ENCODE peak calls at places on chromosomes 12 and 14, in four cellular contexts. G is CD8-positive, alpha-beta T cell; K is spleen; I is right lobe of liver. M is an unnamed sample.

GRCh38 chr12:69359531-69360347 is at the start of gene YEATS4:
- DNase-seq in K (peak; percentile 96), I (peak; percentile 89), G (peak; percentile 78), M (peak; percentile 66)

GRCh38 chr14:70887207-70888150 is 19.8 kb upstream of the PCNX1 start:
- DNase-seq in G (no peak), K (no peak), I (no peak), M (no peak)

GRCh38 chr12:117112268-117112595 is 13.0 kb upstream of the TESC start:
- DNase-seq in I (no peak), K (no peak), G (no peak), M (no peak)

GRCh38 chr12:45543887-45544286 is 185.6 kb upstream of the ARID2 start:
- DNase-seq in I (peak; percentile 56), K (no peak), G (peak; percentile 24), M (peak; percentile 58)

GRCh38 chr14:26281280-26281998 is 316.4 kb downstream of the NOVA1 start:
- DNase-seq in G (no peak), I (no peak), K (no peak), M (peak; percentile 29)

GRCh38 chr12:11321980-11322379 is 11.7 kb upstream of the PRB4 start:
- DNase-seq in I (no peak), G (no peak), K (no peak), M (no peak)

GRCh38 chr12:124554429-124555029 is 12.9 kb downstream of the NCOR2 start:
- DNase-seq in G (no peak), I (no peak), K (peak; percentile 73), M (no peak)

GRCh38 chr12:95829395-95829794 is 29.4 kb upstream of the SNRPF start:
- DNase-seq in K (no peak), G (no peak), I (no peak), M (no peak)

GRCh38 chr12:10067259-10067658 is 31.5 kb downstream of the CLEC1A start:
- DNase-seq in G (no peak), K (no peak), I (no peak), M (no peak)

GRCh38 chr14:57293851-57294837 is 25.4 kb downstream of the AP5M1 start:
- DNase-seq in K (no peak), I (no peak), G (no peak), M (no peak)
- TF ChIP-seq CTCF in K (no peak), I (peak; percentile 47), G (peak; percentile 53), M (peak; percentile 18)

GRCh38 chr12:27024291-27024690 is 1.9 kb downstream of the MED21 start:
- DNase-seq in G (no peak), I (no peak), K (no peak), M (no peak)
- H3K4me3 ChIP-seq in G (no peak overlapping the region), I (no peak overlapping the region), K (no peak overlapping the region), M (no peak overlapping the region)

GRCh38 chr12:54036620-54037359 is 3.9 kb downstream of the HOXC5 start:
- DNase-seq in G (no peak), K (peak; percentile 62), I (no peak), M (no peak)
- TF ChIP-seq CTCF in G (no peak), K (no peak), I (no peak), M (no peak)

GRCh38 chr12:110073049-110073831 is 24.9 kb upstream of the C12orf76 start:
- DNase-seq in G (peak; percentile 3), I (peak; percentile 68), K (peak; percentile 76), M (no peak)
- H3K4me3 ChIP-seq in G (peak overlapping the region; percentile 65), I (no peak overlapping the region), K (peak overlapping the region; percentile 34), M (no peak overlapping the region)

GRCh38 chr12:2640281-2640680 is 154.5 kb upstream of the FKBP4 start:
- DNase-seq in I (peak; percentile 37), G (no peak), K (peak; percentile 67), M (no peak)
- TF ChIP-seq CTCF in I (no peak), G (no peak), K (no peak), M (no peak)

GRCh38 chr12:87305481-87305880 is 723.7 kb downstream of the C12orf50 start:
- DNase-seq in K (no peak), I (no peak), G (no peak), M (no peak)

DNA sequence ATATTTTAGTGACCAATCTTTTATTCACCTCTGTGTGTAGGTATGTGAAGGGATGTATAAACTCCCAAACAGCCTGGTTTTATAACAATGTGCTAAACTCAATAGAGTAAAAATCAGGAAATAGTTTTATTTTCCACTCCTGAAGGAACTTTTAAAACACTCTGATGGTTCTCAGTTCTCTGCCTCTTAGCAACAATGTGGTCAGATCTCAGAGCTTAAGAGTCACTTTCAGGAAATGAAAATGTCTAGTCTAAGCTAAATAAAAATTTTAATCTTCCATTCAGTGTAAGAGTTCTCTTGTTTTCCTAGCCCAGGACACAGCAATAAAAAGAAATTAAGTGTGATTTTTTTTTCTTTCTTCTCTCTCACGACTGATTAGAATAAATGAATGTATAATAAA is 718.0 kb downstream of the C12orf50 start:
- DNase-seq in I (no peak), K (no peak), G (no peak), M (no peak)
- H3K4me3 ChIP-seq in I (no peak overlapping the region), K (no peak overlapping the region), G (no peak overlapping the region), M (no peak overlapping the region)

GRCh38 chr14:62847168-62847567 is 198.1 kb downstream of the KCNH5 start:
- DNase-seq in I (no peak), G (no peak), K (no peak), M (no peak)
- TF ChIP-seq CTCF in I (no peak), G (no peak), K (no peak), M (no peak)

M was measured in retinal pigment epithelial cell.